ENCODE peak calls at places on chromosomes 4 and X, in five cellular contexts. W, Y, V, G and C are unnamed samples.

GRCh38 chrX:132861076-132861475 is 97.4 kb downstream of the HS6ST2 start:
- DNase-seq in W (no peak), V (no peak), Y (no peak), G (no peak), C (no peak)

GRCh38 chrX:101803451-101803850 is 128.4 kb downstream of the ZMAT1 start:
- DNase-seq in W (no peak), Y (no peak), V (peak; percentile 3), G (peak; percentile 34), C (peak; percentile 0)

GRCh38 chr4:153115322-153116100 is 88.7 kb upstream of the TRIM2 start:
- DNase-seq in W (peak; percentile 80), Y (no peak), V (peak; percentile 69), G (peak; percentile 77), C (peak; percentile 63)

GRCh38 chrX:143002206-143002605 is 23.5 kb upstream of the SPANXN4 start:
- DNase-seq in V (no peak), W (no peak), Y (no peak), G (no peak), C (no peak)

GRCh38 chr4:151231915-151232595 is 44.9 kb upstream of the PRSS48 start:
- DNase-seq in G (peak; percentile 20), Y (no peak), V (no peak), W (no peak), C (no peak)

GRCh38 chr4:15738877-15739276 is 36.0 kb downstream of the BST1 start:
- DNase-seq in Y (no peak), G (peak; percentile 51), V (no peak), W (no peak), C (no peak)

GRCh38 chr4:82797048-82797590 is 1.5 kb downstream of the SCD5 start:
- DNase-seq in Y (no peak), W (no peak), V (no peak), G (no peak), C (no peak)

GRCh38 chrX:119942831-119943184 is 743 bp downstream of the NKAP start:
- DNase-seq in V (peak; percentile 4), G (peak; percentile 10), Y (no peak), W (peak; percentile 13), C (no peak)

GRCh38 chr4:1715002-1715761 is 3.1 kb upstream of the SLBP start:
- DNase-seq in G (no peak), W (peak; percentile 83), V (no peak), Y (no peak), C (no peak)
- H3K4me3 ChIP-seq in G (no peak overlapping the region), W (peak overlapping the region; percentile 86), V (no peak overlapping the region), Y (no peak overlapping the region), C (no peak overlapping the region)

GRCh38 chrX:17417411-17417810 is 42.4 kb downstream of the NHS start:
- DNase-seq in G (no peak), W (no peak), Y (no peak), V (no peak), C (no peak)

GRCh38 chrX:17414057-17414658 is 39.2 kb downstream of the NHS start:
- DNase-seq in Y (no peak), G (no peak), W (no peak), V (no peak), C (no peak)

GRCh38 chrX:17413228-17413627 is 38.2 kb downstream of the NHS start:
- DNase-seq in G (peak; percentile 68), V (peak; percentile 29), W (no peak), Y (no peak), C (no peak)

GRCh38 chrX:17414839-17415238 is 39.8 kb downstream of the NHS start:
- DNase-seq in W (no peak), V (no peak), G (no peak), Y (no peak), C (peak; percentile 32)

GRCh38 chrX:17415242-17415815 is 40.3 kb downstream of the NHS start:
- DNase-seq in Y (no peak), V (no peak), W (no peak), G (no peak), C (no peak)
- H3K4me3 ChIP-seq in Y (no peak overlapping the region), V (no peak overlapping the region), W (no peak overlapping the region), G (no peak overlapping the region), C (no peak overlapping the region)

GRCh38 chr4:70714061-70714468 is 7.7 kb upstream of the RUFY3 start:
- DNase-seq in W (no peak), V (no peak), Y (no peak), G (peak; percentile 21), C (peak; percentile 81)
- H3K4me3 ChIP-seq in W (peak overlapping the region; percentile 45), V (no peak overlapping the region), Y (no peak overlapping the region), G (no peak overlapping the region), C (no peak overlapping the region)

GRCh38 chr4:7805533-7806079 is 134.1 kb downstream of the AFAP1 start:
- DNase-seq in Y (no peak), W (no peak), G (peak; percentile 97), V (peak; percentile 95), C (no peak)
- H3K4me3 ChIP-seq in Y (no peak overlapping the region), W (no peak overlapping the region), G (no peak overlapping the region), V (no peak overlapping the region), C (no peak overlapping the region)

DNA sequence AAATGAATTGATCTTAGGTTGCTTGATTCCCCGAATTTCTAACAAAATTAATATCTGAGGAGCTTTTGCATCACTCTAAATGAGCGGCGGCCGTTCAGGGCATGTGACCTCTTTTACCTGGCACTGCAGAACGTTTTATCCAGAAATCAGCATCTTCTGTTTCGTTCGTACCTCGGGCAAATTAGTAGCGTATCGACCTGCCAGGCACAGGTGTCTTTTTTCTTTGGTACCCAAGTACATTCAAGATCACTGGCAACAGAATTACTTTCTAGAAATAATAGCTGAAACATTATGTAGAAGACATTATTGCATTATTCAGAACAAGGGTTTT is 926 bp downstream of the KLHL2 start:
- DNase-seq in V (no peak), G (no peak), Y (no peak), W (no peak), C (no peak)
- H3K4me3 ChIP-seq in V (peak overlapping the region; percentile 93), G (peak overlapping the region; percentile 80), Y (peak overlapping the region; percentile 67), W (peak overlapping the region; percentile 100), C (peak overlapping the region; percentile 99)